ENCODE peak calls at places on chromosomes 7 and 10, in five cellular contexts. One of them, this sample, is unnamed.

GRCh38 chr7:17663056-17663675 is 277.1 kb downstream of the SNX13 start:
- DNase-seq in mucosa of gallbladder: no peak
- DNase-seq in activated naive CD8-positive, alpha-beta T cell treated with anti-CD3 and anti-CD28 coated beads, Interleukin-2, amount 50 U/mL, for 16 hours: no peak
- DNase-seq in PC-9: no peak
- DNase-seq in T-helper 17 cell: no peak
- DNase-seq in this sample: no peak

GRCh38 chr10:28738200-28738599 is 60.9 kb downstream of the BAMBI start:
- DNase-seq in mucosa of gallbladder: no peak
- DNase-seq in activated naive CD8-positive, alpha-beta T cell treated with anti-CD3 and anti-CD28 coated beads, Interleukin-2, amount 50 U/mL, for 16 hours: no peak
- DNase-seq in T-helper 17 cell: no peak
- DNase-seq in PC-9: no peak
- DNase-seq in this sample: no peak

GRCh38 chr7:157292770-157293412 is 43.9 kb upstream of the DNAJB6 start:
- DNase-seq in PC-9: peak
- DNase-seq in activated naive CD8-positive, alpha-beta T cell treated with anti-CD3 and anti-CD28 coated beads, Interleukin-2, amount 50 U/mL, for 16 hours: no peak
- DNase-seq in mucosa of gallbladder: no peak
- DNase-seq in T-helper 17 cell: no peak
- DNase-seq in this sample: no peak

GRCh38 chr7:100065452-100066186 is 15.9 kb downstream of the ZNF3 start:
- DNase-seq in T-helper 17 cell: no peak
- DNase-seq in activated naive CD8-positive, alpha-beta T cell treated with anti-CD3 and anti-CD28 coated beads, Interleukin-2, amount 50 U/mL, for 16 hours: no peak
- DNase-seq in PC-9: no peak
- DNase-seq in mucosa of gallbladder: no peak
- DNase-seq in this sample: no peak

GRCh38 chr7:74130518-74130917 is 43.6 kb upstream of the EIF4H start:
- DNase-seq in activated naive CD8-positive, alpha-beta T cell treated with anti-CD3 and anti-CD28 coated beads, Interleukin-2, amount 50 U/mL, for 16 hours: no peak
- DNase-seq in PC-9: no peak
- DNase-seq in T-helper 17 cell: no peak
- DNase-seq in mucosa of gallbladder: no peak
- DNase-seq in this sample: no peak

GRCh38 chr7:7861211-7861633 is 107.4 kb upstream of the GLCCI1 start:
- DNase-seq in mucosa of gallbladder: no peak
- DNase-seq in T-helper 17 cell: no peak
- DNase-seq in activated naive CD8-positive, alpha-beta T cell treated with anti-CD3 and anti-CD28 coated beads, Interleukin-2, amount 50 U/mL, for 16 hours: no peak
- DNase-seq in PC-9: peak
- DNase-seq in this sample: no peak

GRCh38 chr7:105759670-105760548 is 116.5 kb downstream of the ATXN7L1 start:
- DNase-seq in mucosa of gallbladder: peak
- DNase-seq in T-helper 17 cell: no peak
- DNase-seq in PC-9: peak
- DNase-seq in activated naive CD8-positive, alpha-beta T cell treated with anti-CD3 and anti-CD28 coated beads, Interleukin-2, amount 50 U/mL, for 16 hours: no peak
- DNase-seq in this sample: no peak

GRCh38 chr7:84122582-84123360 is 71.8 kb downstream of the SEMA3A start:
- DNase-seq in activated naive CD8-positive, alpha-beta T cell treated with anti-CD3 and anti-CD28 coated beads, Interleukin-2, amount 50 U/mL, for 16 hours: no peak
- DNase-seq in PC-9: no peak
- DNase-seq in mucosa of gallbladder: no peak
- DNase-seq in T-helper 17 cell: no peak
- DNase-seq in this sample: no peak

GRCh38 chr7:86976958-86977357 is 82.5 kb downstream of the ELAPOR2 start:
- DNase-seq in activated naive CD8-positive, alpha-beta T cell treated with anti-CD3 and anti-CD28 coated beads, Interleukin-2, amount 50 U/mL, for 16 hours: no peak
- DNase-seq in T-helper 17 cell: no peak
- DNase-seq in PC-9: no peak
- DNase-seq in mucosa of gallbladder: no peak
- DNase-seq in this sample: no peak

GRCh38 chr10:97517778-97518561 is 19.2 kb downstream of the UBTD1 start:
- DNase-seq in activated naive CD8-positive, alpha-beta T cell treated with anti-CD3 and anti-CD28 coated beads, Interleukin-2, amount 50 U/mL, for 16 hours: no peak
- DNase-seq in T-helper 17 cell: no peak
- DNase-seq in mucosa of gallbladder: no peak
- DNase-seq in PC-9: peak
- DNase-seq in this sample: no peak

GRCh38 chr10:131676046-131676445 is 224.8 kb upstream of the PPP2R2D start:
- DNase-seq in activated naive CD8-positive, alpha-beta T cell treated with anti-CD3 and anti-CD28 coated beads, Interleukin-2, amount 50 U/mL, for 16 hours: no peak
- DNase-seq in mucosa of gallbladder: no peak
- DNase-seq in PC-9: no peak
- DNase-seq in T-helper 17 cell: no peak
- DNase-seq in this sample: no peak

GRCh38 chr10:91054325-91054724 is 133.4 kb upstream of the ANKRD1 start:
- DNase-seq in mucosa of gallbladder: no peak
- DNase-seq in T-helper 17 cell: no peak
- DNase-seq in activated naive CD8-positive, alpha-beta T cell treated with anti-CD3 and anti-CD28 coated beads, Interleukin-2, amount 50 U/mL, for 16 hours: no peak
- DNase-seq in PC-9: peak
- DNase-seq in this sample: no peak

GRCh38 chr7:73995330-73995729 is 32.6 kb upstream of the ELN start:
- DNase-seq in activated naive CD8-positive, alpha-beta T cell treated with anti-CD3 and anti-CD28 coated beads, Interleukin-2, amount 50 U/mL, for 16 hours: no peak
- DNase-seq in T-helper 17 cell: no peak
- DNase-seq in PC-9: no peak
- DNase-seq in mucosa of gallbladder: no peak
- DNase-seq in this sample: no peak

GRCh38 chr7:34041716-34042115 is 136.4 kb downstream of the BMPER start:
- DNase-seq in activated naive CD8-positive, alpha-beta T cell treated with anti-CD3 and anti-CD28 coated beads, Interleukin-2, amount 50 U/mL, for 16 hours: no peak
- DNase-seq in mucosa of gallbladder: no peak
- DNase-seq in PC-9: no peak
- DNase-seq in T-helper 17 cell: no peak
- DNase-seq in this sample: no peak

GRCh38 chr7:91517408-91517807 is 253.2 kb downstream of the FZD1 start:
- DNase-seq in mucosa of gallbladder: no peak
- DNase-seq in T-helper 17 cell: no peak
- DNase-seq in activated naive CD8-positive, alpha-beta T cell treated with anti-CD3 and anti-CD28 coated beads, Interleukin-2, amount 50 U/mL, for 16 hours: no peak
- DNase-seq in PC-9: no peak
- DNase-seq in this sample: no peak

GRCh38 chr7:121119047-121119446 is 130.5 kb downstream of the CPED1 start:
- DNase-seq in T-helper 17 cell: no peak
- DNase-seq in mucosa of gallbladder: no peak
- DNase-seq in PC-9: no peak
- DNase-seq in activated naive CD8-positive, alpha-beta T cell treated with anti-CD3 and anti-CD28 coated beads, Interleukin-2, amount 50 U/mL, for 16 hours: no peak
- DNase-seq in this sample: no peak

GRCh38 chr10:48903151-48903550 is 36.5 kb downstream of the LRRC18 start:
- DNase-seq in T-helper 17 cell: no peak
- DNase-seq in activated naive CD8-positive, alpha-beta T cell treated with anti-CD3 and anti-CD28 coated beads, Interleukin-2, amount 50 U/mL, for 16 hours: no peak
- DNase-seq in mucosa of gallbladder: no peak
- DNase-seq in PC-9: no peak
- DNase-seq in this sample: no peak

GRCh38 chr10:49350856-49351532 is 44.9 kb downstream of the DRGX start:
- DNase-seq in T-helper 17 cell: no peak
- DNase-seq in activated naive CD8-positive, alpha-beta T cell treated with anti-CD3 and anti-CD28 coated beads, Interleukin-2, amount 50 U/mL, for 16 hours: no peak
- DNase-seq in mucosa of gallbladder: no peak
- DNase-seq in PC-9: no peak
- DNase-seq in this sample: no peak

GRCh38 chr7:149690688-149691446 is 82.5 kb downstream of the ZNF467 start:
- DNase-seq in activated naive CD8-positive, alpha-beta T cell treated with anti-CD3 and anti-CD28 coated beads, Interleukin-2, amount 50 U/mL, for 16 hours: no peak
- DNase-seq in mucosa of gallbladder: no peak
- DNase-seq in PC-9: peak
- DNase-seq in T-helper 17 cell: no peak
- DNase-seq in this sample: no peak

GRCh38 chr7:55552320-55553086 is 19.8 kb downstream of the VOPP1 start:
- DNase-seq in activated naive CD8-positive, alpha-beta T cell treated with anti-CD3 and anti-CD28 coated beads, Interleukin-2, amount 50 U/mL, for 16 hours: no peak
- DNase-seq in mucosa of gallbladder: peak
- DNase-seq in T-helper 17 cell: no peak
- DNase-seq in PC-9: peak
- DNase-seq in this sample: no peak

GRCh38 chr7:123769371-123769770 is 20.6 kb upstream of the WASL start:
- DNase-seq in activated naive CD8-positive, alpha-beta T cell treated with anti-CD3 and anti-CD28 coated beads, Interleukin-2, amount 50 U/mL, for 16 hours: no peak
- DNase-seq in T-helper 17 cell: no peak
- DNase-seq in mucosa of gallbladder: peak
- DNase-seq in PC-9: peak
- DNase-seq in this sample: no peak

GRCh38 chr10:52740913-52741675 is 31.5 kb downstream of the MBL2 start:
- DNase-seq in activated naive CD8-positive, alpha-beta T cell treated with anti-CD3 and anti-CD28 coated beads, Interleukin-2, amount 50 U/mL, for 16 hours: no peak
- DNase-seq in mucosa of gallbladder: peak
- DNase-seq in PC-9: peak
- DNase-seq in T-helper 17 cell: no peak
- DNase-seq in this sample: peak

GRCh38 chr7:150329331-150330106 is 6.2 kb upstream of the ACTR3C start:
- DNase-seq in activated naive CD8-positive, alpha-beta T cell treated with anti-CD3 and anti-CD28 coated beads, Interleukin-2, amount 50 U/mL, for 16 hours: no peak
- DNase-seq in T-helper 17 cell: no peak
- DNase-seq in mucosa of gallbladder: no peak
- DNase-seq in PC-9: no peak
- DNase-seq in this sample: no peak

GRCh38 chr10:124291009-124291671 is 127.6 kb downstream of the OAT start:
- DNase-seq in PC-9: no peak
- DNase-seq in activated naive CD8-positive, alpha-beta T cell treated with anti-CD3 and anti-CD28 coated beads, Interleukin-2, amount 50 U/mL, for 16 hours: no peak
- DNase-seq in T-helper 17 cell: no peak
- DNase-seq in mucosa of gallbladder: no peak
- DNase-seq in this sample: no peak

GRCh38 chr10:71158902-71159301 is 53.5 kb upstream of the UNC5B start:
- DNase-seq in PC-9: no peak
- DNase-seq in activated naive CD8-positive, alpha-beta T cell treated with anti-CD3 and anti-CD28 coated beads, Interleukin-2, amount 50 U/mL, for 16 hours: no peak
- DNase-seq in mucosa of gallbladder: no peak
- DNase-seq in T-helper 17 cell: no peak
- DNase-seq in this sample: no peak

GRCh38 chr7:34823650-34824258 is 165.7 kb downstream of the NPSR1 start:
- DNase-seq in activated naive CD8-positive, alpha-beta T cell treated with anti-CD3 and anti-CD28 coated beads, Interleukin-2, amount 50 U/mL, for 16 hours: no peak
- DNase-seq in mucosa of gallbladder: peak
- DNase-seq in PC-9: peak
- DNase-seq in T-helper 17 cell: no peak
- DNase-seq in this sample: peak

GRCh38 chr10:100529473-100530298 is at the start of gene NDUFB8:
- DNase-seq in T-helper 17 cell: peak
- DNase-seq in mucosa of gallbladder: peak
- DNase-seq in activated naive CD8-positive, alpha-beta T cell treated with anti-CD3 and anti-CD28 coated beads, Interleukin-2, amount 50 U/mL, for 16 hours: peak
- DNase-seq in PC-9: peak
- DNase-seq in this sample: peak

GRCh38 chr7:94348142-94348541 is 46.6 kb upstream of the COL1A2 start:
- DNase-seq in PC-9: no peak
- DNase-seq in activated naive CD8-positive, alpha-beta T cell treated with anti-CD3 and anti-CD28 coated beads, Interleukin-2, amount 50 U/mL, for 16 hours: no peak
- DNase-seq in mucosa of gallbladder: peak
- DNase-seq in T-helper 17 cell: no peak
- DNase-seq in this sample: no peak

GRCh38 chr7:30116771-30117170 is 18.0 kb upstream of the MTURN start:
- DNase-seq in T-helper 17 cell: no peak
- DNase-seq in PC-9: no peak
- DNase-seq in mucosa of gallbladder: peak
- DNase-seq in activated naive CD8-positive, alpha-beta T cell treated with anti-CD3 and anti-CD28 coated beads, Interleukin-2, amount 50 U/mL, for 16 hours: no peak
- DNase-seq in this sample: no peak

This sample was measured in effector CD8-positive, alpha-beta T cell.